ENCODE peak calls at places on chromosomes 12 and 14, in ten cellular contexts. One of them, this sample, is unnamed.
A peak's percentile ranks its signal among the peaks of the same experiment; 100 is the strongest.

GRCh38 chr14:24837280-24838046 is 203.5 kb upstream of the GZMB start:
- DNase-seq in EL: peak; percentile 67
- DNase-seq in CD8-positive, alpha-beta memory T cell: no peak
- DNase-seq in activated CD4-positive, alpha-beta memory T cell treated with anti-CD3 and anti-CD28 coated beads for 36 hours: no peak
- DNase-seq in left cardiac atrium: no peak
- DNase-seq in T-helper 17 cell: no peak
- DNase-seq in Panc1: no peak
- DNase-seq in NCI-H1105: no peak
- DNase-seq in ELF-1: no peak
- DNase-seq in Kasumi-1: no peak
- DNase-seq in this sample: no peak

GRCh38 chr12:107955966-107956643 is 173.0 kb upstream of the WSCD2 start:
- DNase-seq in EL: no peak
- DNase-seq in CD8-positive, alpha-beta memory T cell: no peak
- DNase-seq in activated CD4-positive, alpha-beta memory T cell treated with anti-CD3 and anti-CD28 coated beads for 36 hours: no peak
- DNase-seq in left cardiac atrium: no peak
- DNase-seq in T-helper 17 cell: no peak
- DNase-seq in Panc1: no peak
- DNase-seq in NCI-H1105: no peak
- DNase-seq in ELF-1: peak; percentile 3
- DNase-seq in Kasumi-1: no peak
- DNase-seq in this sample: no peak

GRCh38 chr12:43914391-43914790 is 78.5 kb downstream of the TMEM117 start:
- DNase-seq in EL: no peak
- DNase-seq in CD8-positive, alpha-beta memory T cell: no peak
- DNase-seq in activated CD4-positive, alpha-beta memory T cell treated with anti-CD3 and anti-CD28 coated beads for 36 hours: no peak
- DNase-seq in left cardiac atrium: no peak
- DNase-seq in T-helper 17 cell: no peak
- DNase-seq in Panc1: no peak
- DNase-seq in NCI-H1105: no peak
- DNase-seq in ELF-1: no peak
- DNase-seq in Kasumi-1: no peak
- DNase-seq in this sample: no peak

GRCh38 chr12:17609152-17609551 is 480.8 kb downstream of the RERGL start:
- DNase-seq in EL: no peak
- DNase-seq in CD8-positive, alpha-beta memory T cell: no peak
- DNase-seq in activated CD4-positive, alpha-beta memory T cell treated with anti-CD3 and anti-CD28 coated beads for 36 hours: no peak
- DNase-seq in left cardiac atrium: no peak
- DNase-seq in T-helper 17 cell: no peak
- DNase-seq in Panc1: no peak
- DNase-seq in NCI-H1105: peak; percentile 14
- DNase-seq in ELF-1: no peak
- DNase-seq in Kasumi-1: no peak
- DNase-seq in this sample: no peak

GRCh38 chr12:22899184-22899583 is 274.2 kb downstream of the ETNK1 start:
- DNase-seq in EL: no peak
- DNase-seq in CD8-positive, alpha-beta memory T cell: no peak
- DNase-seq in activated CD4-positive, alpha-beta memory T cell treated with anti-CD3 and anti-CD28 coated beads for 36 hours: no peak
- DNase-seq in left cardiac atrium: no peak
- DNase-seq in T-helper 17 cell: no peak
- DNase-seq in Panc1: no peak
- DNase-seq in NCI-H1105: no peak
- DNase-seq in ELF-1: peak; percentile 56
- DNase-seq in Kasumi-1: no peak
- DNase-seq in this sample: no peak

GRCh38 chr12:120481022-120481767 is 11.6 kb upstream of the SRSF9 start:
- DNase-seq in EL: no peak
- DNase-seq in CD8-positive, alpha-beta memory T cell: peak; percentile 17
- DNase-seq in activated CD4-positive, alpha-beta memory T cell treated with anti-CD3 and anti-CD28 coated beads for 36 hours: no peak
- DNase-seq in left cardiac atrium: no peak
- DNase-seq in T-helper 17 cell: no peak
- DNase-seq in Panc1: no peak
- DNase-seq in NCI-H1105: no peak
- DNase-seq in ELF-1: no peak
- DNase-seq in Kasumi-1: no peak
- DNase-seq in this sample: no peak

GRCh38 chr12:90262261-90262660 is 553.6 kb upstream of the ATP2B1 start:
- DNase-seq in EL: peak; percentile 33
- DNase-seq in CD8-positive, alpha-beta memory T cell: no peak
- DNase-seq in activated CD4-positive, alpha-beta memory T cell treated with anti-CD3 and anti-CD28 coated beads for 36 hours: no peak
- DNase-seq in left cardiac atrium: no peak
- DNase-seq in T-helper 17 cell: no peak
- DNase-seq in Panc1: no peak
- DNase-seq in NCI-H1105: no peak
- DNase-seq in ELF-1: no peak
- DNase-seq in Kasumi-1: no peak
- DNase-seq in this sample: no peak

GRCh38 chr12:107225626-107226025 is 132.3 kb upstream of the CRY1 start:
- DNase-seq in EL: peak; percentile 69
- DNase-seq in CD8-positive, alpha-beta memory T cell: no peak
- DNase-seq in activated CD4-positive, alpha-beta memory T cell treated with anti-CD3 and anti-CD28 coated beads for 36 hours: no peak
- DNase-seq in left cardiac atrium: no peak
- DNase-seq in T-helper 17 cell: no peak
- DNase-seq in Panc1: no peak
- DNase-seq in NCI-H1105: no peak
- DNase-seq in ELF-1: peak; percentile 26
- DNase-seq in Kasumi-1: no peak
- DNase-seq in this sample: no peak

GRCh38 chr14:99603965-99604765 is at the start of gene CCDC85C:
- DNase-seq in EL: peak; percentile 96
- DNase-seq in CD8-positive, alpha-beta memory T cell: peak; percentile 92
- DNase-seq in activated CD4-positive, alpha-beta memory T cell treated with anti-CD3 and anti-CD28 coated beads for 36 hours: peak; percentile 95
- DNase-seq in left cardiac atrium: peak; percentile 94
- DNase-seq in T-helper 17 cell: peak; percentile 98
- DNase-seq in Panc1: no peak
- DNase-seq in NCI-H1105: peak; percentile 100
- DNase-seq in ELF-1: peak; percentile 97
- DNase-seq in Kasumi-1: peak; percentile 91
- DNase-seq in this sample: peak; percentile 91

GRCh38 chr14:80572666-80573065 is 361.4 kb upstream of the DIO2 start:
- DNase-seq in EL: no peak
- DNase-seq in CD8-positive, alpha-beta memory T cell: no peak
- DNase-seq in activated CD4-positive, alpha-beta memory T cell treated with anti-CD3 and anti-CD28 coated beads for 36 hours: no peak
- DNase-seq in left cardiac atrium: no peak
- DNase-seq in T-helper 17 cell: no peak
- DNase-seq in Panc1: no peak
- DNase-seq in NCI-H1105: no peak
- DNase-seq in ELF-1: no peak
- DNase-seq in Kasumi-1: no peak
- DNase-seq in this sample: no peak

This sample was measured in effector CD4-positive, alpha-beta T cell.